ENCODE peak calls at places on chromosomes 12 and 14, in five cellular contexts. U is PC-9, O is adrenal gland, V is fibroblast of mammary gland, S is psoas muscle. M is an unnamed sample.

GRCh38 chr12:96077081-96077480 is 41.7 kb upstream of the LTA4H start:
- DNase-seq in U (no peak), O (no peak), V (no peak), S (no peak), M (no peak)

GRCh38 chr12:79299447-79300198 is 391.1 kb downstream of the PAWR start:
- DNase-seq in U (no peak), O (no peak), V (no peak), S (no peak), M (no peak)

GRCh38 chr12:11877102-11877826 is 193.5 kb upstream of the BCL2L14 start:
- DNase-seq in U (no peak), O (no peak), V (no peak), S (no peak), M (no peak)

GRCh38 chr12:100229876-100230275 is 29.3 kb downstream of the ACTR6 start:
- DNase-seq in U (peak; percentile 60), O (no peak), V (no peak), S (no peak), M (no peak)

GRCh38 chr14:53285806-53286205 is 132.7 kb upstream of the DDHD1 start:
- DNase-seq in U (no peak), O (no peak), V (no peak), S (no peak), M (peak; percentile 10)

GRCh38 chr12:61757831-61758505 is 502.2 kb upstream of the USP15 start:
- DNase-seq in U (no peak), O (no peak), V (peak; percentile 65), S (no peak), M (peak; percentile 0)

GRCh38 chr12:121767525-121768016 is 25.9 kb downstream of the RHOF start:
- DNase-seq in U (no peak), O (no peak), V (peak; percentile 85), S (peak; percentile 50), M (peak; percentile 80)

GRCh38 chr12:50192908-50193307 is 25.7 kb upstream of the CERS5 start:
- DNase-seq in U (no peak), O (no peak), V (peak; percentile 47), S (no peak), M (peak; percentile 67)

GRCh38 chr12:6465467-6466183 is 4.9 kb downstream of the VAMP1 start:
- DNase-seq in U (peak; percentile 63), O (peak; percentile 76), V (peak; percentile 80), S (no peak), M (peak; percentile 86)

GRCh38 chr12:101097829-101098580 is 112.0 kb downstream of the SLC5A8 start:
- DNase-seq in U (no peak), O (no peak), V (no peak), S (no peak), M (no peak)

GRCh38 chr12:69679119-69679518 is 20.0 kb downstream of the BEST3 start:
- DNase-seq in U (no peak), O (no peak), V (peak; percentile 56), S (no peak), M (peak; percentile 37)

GRCh38 chr12:66203820-66204219 is 14.8 kb downstream of the IRAK3 start:
- DNase-seq in U (no peak), O (no peak), V (no peak), S (no peak), M (no peak)

GRCh38 chr14:81298122-81298521 is 77.4 kb upstream of the GTF2A1 start:
- DNase-seq in U (no peak), O (no peak), V (no peak), S (no peak), M (no peak)

GRCh38 chr12:88889326-88890110 is 309.2 kb upstream of the KITLG start:
- DNase-seq in U (no peak), O (no peak), V (peak; percentile 65), S (no peak), M (peak; percentile 78)

GRCh38 chr12:53755451-53756290 is 3.9 kb upstream of the CISTR start:
- DNase-seq in U (no peak), O (no peak), V (no peak), S (no peak), M (no peak)
- TF ChIP-seq CTCF in U (no peak), O (no peak), V (no peak), S (no peak), M (no peak)

GRCh38 chr12:31353730-31354708 is 28.1 kb upstream of the SINHCAF start:
- DNase-seq in U (no peak), O (peak; percentile 46), V (no peak), S (no peak), M (no peak)
- H3K4me3 ChIP-seq in U (no peak overlapping the region), O (no peak overlapping the region), V (no peak overlapping the region), S (no peak overlapping the region), M (no peak overlapping the region)

DNA sequence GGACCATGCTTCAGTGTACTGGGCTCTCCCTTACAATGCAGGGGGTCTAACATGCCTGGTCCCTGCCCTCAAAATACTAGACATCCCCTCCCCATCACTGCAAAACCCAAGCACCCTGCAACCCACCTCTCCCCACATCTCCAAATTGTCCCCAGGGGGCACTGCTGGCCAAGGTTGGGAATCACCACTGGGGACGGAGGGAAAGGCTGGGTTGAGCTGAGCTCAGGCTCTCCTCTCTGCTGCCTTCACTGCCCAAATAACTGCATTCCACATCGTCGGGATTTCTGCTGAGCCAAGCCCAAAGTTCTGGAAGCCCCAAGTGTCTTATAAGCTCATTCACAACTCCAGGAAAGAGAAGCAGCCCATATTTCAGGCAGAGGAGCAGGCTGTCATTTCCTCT is 69.6 kb downstream of the NT5DC3 start:
- DNase-seq in U (peak; percentile 49), O (peak; percentile 57), V (peak; percentile 42), S (peak; percentile 27), M (peak; percentile 66)
- TF ChIP-seq CTCF in U (peak; percentile 73), O (peak; percentile 34), V (peak; percentile 65), S (peak; percentile 52), M (peak; percentile 77)

DNA sequence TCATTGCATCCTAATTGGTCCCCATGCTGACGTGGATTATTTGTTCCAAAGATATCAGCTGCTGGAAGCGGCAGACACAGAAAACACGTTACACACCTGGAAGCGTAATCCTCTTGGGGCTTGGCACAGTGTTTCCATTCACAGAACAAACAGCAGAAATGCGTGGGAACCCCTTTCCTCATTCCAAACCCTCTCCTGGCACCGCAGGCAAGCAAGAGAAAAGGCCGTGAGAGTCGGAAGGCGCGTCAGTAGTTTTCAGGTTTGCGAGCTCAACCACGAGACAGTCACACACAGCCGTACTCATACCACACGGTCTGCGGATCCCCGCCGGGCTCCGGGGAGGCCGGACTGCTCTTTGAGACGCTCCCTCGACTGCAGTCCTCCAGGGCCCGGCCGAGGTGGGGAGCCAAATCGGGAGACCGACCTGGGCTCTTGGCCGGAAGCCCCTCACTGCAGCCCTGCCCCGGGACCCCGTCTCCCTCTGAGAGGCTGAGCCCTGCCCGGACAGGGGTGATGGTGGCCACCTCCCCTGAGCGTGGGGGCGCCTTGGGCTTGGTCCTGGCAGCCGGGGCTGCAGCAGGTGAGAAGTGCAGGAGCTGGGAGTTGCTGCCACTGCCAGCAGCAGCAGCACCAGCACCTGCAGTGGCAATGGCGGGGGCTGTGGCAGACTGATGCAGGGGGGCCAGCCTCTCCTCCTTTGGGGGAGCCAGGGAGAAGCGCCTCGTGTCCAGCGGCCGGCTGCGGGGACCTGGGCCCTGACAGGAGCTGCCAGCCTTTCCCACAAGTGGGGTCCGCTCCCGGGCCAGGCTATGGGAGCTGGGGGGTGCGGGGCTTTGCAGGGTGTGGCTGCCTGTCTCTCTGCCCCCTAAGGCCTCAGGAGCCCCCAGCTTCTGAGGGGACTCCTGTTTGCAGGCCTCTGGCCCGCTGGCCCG is 28.1 kb upstream of the GPR68 start:
- DNase-seq in U (no peak), O (no peak), V (no peak), S (no peak), M (no peak)
- H3K4me3 ChIP-seq in U (no peak overlapping the region), O (no peak overlapping the region), V (no peak overlapping the region), S (no peak overlapping the region), M (no peak overlapping the region)

GRCh38 chr12:46263140-46264017 is 5.5 kb downstream of the SLC38A1 start:
- DNase-seq in U (no peak), O (no peak), V (no peak), S (no peak), M (no peak)
- TF ChIP-seq CTCF in U (peak; percentile 52), O (no peak), V (peak; percentile 32), S (peak; percentile 32), M (peak; percentile 36)

DNA sequence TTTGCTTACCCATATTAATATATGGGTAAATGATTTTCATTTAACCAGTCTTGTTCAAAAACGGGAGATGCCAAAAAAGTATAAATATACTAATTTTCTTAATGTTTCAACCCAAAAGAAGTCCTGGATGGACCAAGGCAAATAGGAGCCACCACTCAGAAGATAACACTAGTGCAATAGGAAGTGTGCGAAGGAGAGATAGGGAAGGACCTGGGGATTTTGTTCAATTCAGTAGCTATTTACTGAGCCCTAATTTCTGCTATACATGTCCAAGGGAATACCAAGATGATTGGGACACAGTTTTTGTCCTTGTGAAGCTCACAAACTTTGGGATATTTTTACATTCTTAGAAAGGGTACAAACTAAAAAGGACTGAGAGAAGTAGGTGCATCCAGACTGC is 1.5 kb downstream of the CMAS start:
- DNase-seq in U (no peak), O (no peak), V (no peak), S (no peak), M (no peak)
- H3K4me3 ChIP-seq in U (peak overlapping the region; percentile 60), O (no peak overlapping the region), V (peak overlapping the region; percentile 88), S (peak overlapping the region; percentile 100), M (peak overlapping the region; percentile 90)